ENCODE peak calls at places on chromosomes 2 and 18, in four cellular contexts. N is HepG2, Z is K562, G is H1. U is an unnamed sample.

GRCh38 chr2:64212346-64212745 is 68.1 kb upstream of the PELI1 start:
- DNase-seq in N (no peak), Z (peak), G (no peak), U (no peak)

GRCh38 chr18:43034683-43035500 is 80.6 kb downstream of the RIT2 start:
- DNase-seq in N (no peak), Z (no peak), G (peak), U (no peak)

GRCh38 chr18:5868218-5868904 is 27.0 kb downstream of the TMEM200C start:
- DNase-seq in N (peak), Z (peak), G (no peak), U (peak)

GRCh38 chr2:74221604-74222299 is 23.3 kb downstream of the MTHFD2 start:
- DNase-seq in N (no peak), Z (no peak), G (no peak), U (no peak)

GRCh38 chr2:216474925-216475670 is 23.5 kb upstream of the RPL37A start:
- DNase-seq in N (no peak), Z (no peak), G (no peak), U (no peak)

GRCh38 chr2:233819884-233820765 is 34.2 kb downstream of the HJURP start:
- DNase-seq in N (no peak), Z (no peak), G (no peak), U (no peak)

GRCh38 chr2:236711440-236711839 is 141.8 kb downstream of the ACKR3 start:
- DNase-seq in N (no peak), Z (no peak), G (no peak), U (no peak)

GRCh38 chr2:7190587-7191320 is 273.5 kb downstream of the RNF144A start:
- DNase-seq in N (no peak), Z (no peak), G (no peak), U (no peak)

GRCh38 chr2:74921236-74921736 is 37.2 kb upstream of the POLE4 start:
- DNase-seq in N (peak), Z (no peak), G (no peak), U (no peak)

GRCh38 chr2:157785866-157786662 is 90.1 kb downstream of the ACVR1 start:
- DNase-seq in N (no peak), Z (peak), G (no peak), U (no peak)

GRCh38 chr2:197356136-197356535 is 45.6 kb upstream of the ANKRD44 start:
- DNase-seq in N (no peak), Z (no peak), G (no peak), U (no peak)

GRCh38 chr2:86297382-86298147 is 39.9 kb downstream of the REEP1 start:
- DNase-seq in N (no peak), Z (peak), G (no peak), U (no peak)

GRCh38 chr2:235467586-235467985 is 26.3 kb upstream of the AGAP1 start:
- DNase-seq in N (no peak), Z (no peak), G (no peak), U (no peak)

GRCh38 chr18:24792164-24792563 is 331.7 kb downstream of the HRH4 start:
- DNase-seq in N (no peak), Z (no peak), G (no peak), U (no peak)

GRCh38 chr2:32008811-32009478 is 1.9 kb downstream of the MEMO1 start:
- DNase-seq in N (peak), Z (peak), G (no peak), U (no peak)

GRCh38 chr2:70143314-70144150 is 47.3 kb downstream of the C2orf42 start:
- DNase-seq in N (peak), Z (peak), G (no peak), U (no peak)

GRCh38 chr2:45224321-45224995 is 215.2 kb upstream of the SIX2 start:
- DNase-seq in N (no peak), Z (no peak), G (no peak), U (no peak)

GRCh38 chr2:191215666-191216065 is 29.5 kb upstream of the MYO1B start:
- DNase-seq in N (no peak), Z (no peak), G (no peak), U (no peak)

GRCh38 chr2:236967499-236967783 is 118.2 kb upstream of the COPS8 start:
- DNase-seq in N (no peak), Z (no peak), G (no peak), U (no peak)

GRCh38 chr18:12361770-12362378 is 15.2 kb downstream of the AFG3L2 start:
- DNase-seq in N (no peak), Z (peak), G (no peak), U (no peak)

GRCh38 chr2:205706769-205707375 is 24.6 kb downstream of the NRP2 start:
- DNase-seq in N (no peak), Z (no peak), G (no peak), U (peak)

GRCh38 chr2:102765061-102765460 is 3.2 kb downstream of the TMEM182 start:
- DNase-seq in N (no peak), Z (no peak), G (no peak), U (no peak)

GRCh38 chr18:56118422-56118821 is 520.0 kb downstream of the TXNL1 start:
- DNase-seq in N (no peak), Z (no peak), G (no peak), U (no peak)

GRCh38 chr2:95158891-95159619 is 593 bp downstream of the ZNF514 start:
- DNase-seq in N (peak), Z (peak), G (no peak), U (no peak)

GRCh38 chr2:164967781-164968228 is 12.5 kb upstream of the SLC38A11 start:
- DNase-seq in N (no peak), Z (no peak), G (peak), U (no peak)

GRCh38 chr2:174614261-174614660 is 16.7 kb upstream of the WIPF1 start:
- DNase-seq in N (no peak), Z (no peak), G (no peak), U (no peak)

GRCh38 chr2:12169721-12170120 is 423.3 kb downstream of the LPIN1 start:
- DNase-seq in N (no peak), Z (no peak), G (no peak), U (no peak)

GRCh38 chr18:22290004-22290403 is 120.6 kb downstream of the GATA6 start:
- DNase-seq in N (no peak), Z (no peak), G (no peak), U (no peak)

GRCh38 chr2:128450211-128451015 is 131.7 kb upstream of the HS6ST1 start:
- DNase-seq in N (no peak), Z (no peak), G (no peak), U (no peak)

GRCh38 chr2:53247986-53248735 is 519.4 kb upstream of the CHAC2 start:
- DNase-seq in N (no peak), Z (no peak), G (no peak), U (no peak)

GRCh38 chr18:27164905-27165304 is 20.2 kb downstream of the CHST9 start:
- DNase-seq in N (no peak), Z (no peak), G (no peak), U (no peak)

GRCh38 chr18:49647496-49648168 is 85.8 kb downstream of the LIPG start:
- DNase-seq in N (no peak), Z (no peak), G (no peak), U (no peak)

GRCh38 chr18:77455004-77455403 is 205.4 kb downstream of the GALR1 start:
- DNase-seq in N (no peak), Z (no peak), G (no peak), U (no peak)

GRCh38 chr18:61464551-61465102 is 131.4 kb downstream of the CDH20 start:
- DNase-seq in N (no peak), Z (no peak), G (no peak), U (no peak)

GRCh38 chr2:144084114-144084661 is 435.7 kb downstream of the ZEB2 start:
- DNase-seq in N (no peak), Z (no peak), G (no peak), U (no peak)

GRCh38 chr2:53286336-53286735 is 481.3 kb upstream of the CHAC2 start:
- DNase-seq in N (no peak), Z (no peak), G (no peak), U (no peak)

GRCh38 chr2:57720728-57721627 is 325.6 kb upstream of the VRK2 start:
- DNase-seq in N (peak), Z (peak), G (no peak), U (peak)

GRCh38 chr18:79574938-79575525 is 104.6 kb upstream of the CTDP1 start:
- DNase-seq in N (no peak), Z (no peak), G (no peak), U (no peak)

DNA sequence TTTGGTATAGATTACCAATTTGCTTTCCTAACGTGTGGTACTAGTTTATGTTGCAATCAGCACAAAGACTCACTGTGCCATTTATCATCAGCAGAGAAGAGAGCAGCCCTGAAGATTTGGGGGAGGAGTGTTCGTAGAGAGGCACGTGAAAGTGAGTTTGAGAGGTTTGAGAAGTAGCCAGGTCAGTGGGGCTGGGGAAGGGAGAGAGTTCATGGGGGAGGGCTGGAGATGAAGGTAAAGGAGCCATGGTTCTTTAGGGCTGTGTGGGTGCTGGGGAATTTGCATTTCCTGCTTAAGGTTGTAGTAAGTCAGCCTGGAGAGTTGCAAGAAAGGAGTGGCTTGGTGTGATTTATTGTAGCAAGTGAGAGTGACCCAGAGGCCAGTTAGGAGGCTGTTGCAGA is 172.0 kb downstream of the NEDD4L start:
- DNase-seq in N (no peak), Z (peak), G (peak), U (no peak)
- TF ChIP-seq HDAC6 in N (no peak), Z (no peak), G (no peak), U (no peak)

GRCh38 chr2:167182403-167182802 is 294.1 kb downstream of the XIRP2 start:
- DNase-seq in N (no peak), Z (no peak), G (no peak), U (no peak)

GRCh38 chr2:167186465-167186864 is 298.2 kb downstream of the XIRP2 start:
- DNase-seq in N (no peak), Z (no peak), G (no peak), U (no peak)

GRCh38 chr2:167181674-167182073 is 293.4 kb downstream of the XIRP2 start:
- DNase-seq in N (no peak), Z (no peak), G (no peak), U (no peak)

GRCh38 chr2:167181134-167181533 is 292.9 kb downstream of the XIRP2 start:
- DNase-seq in N (peak), Z (no peak), G (no peak), U (no peak)

DNA sequence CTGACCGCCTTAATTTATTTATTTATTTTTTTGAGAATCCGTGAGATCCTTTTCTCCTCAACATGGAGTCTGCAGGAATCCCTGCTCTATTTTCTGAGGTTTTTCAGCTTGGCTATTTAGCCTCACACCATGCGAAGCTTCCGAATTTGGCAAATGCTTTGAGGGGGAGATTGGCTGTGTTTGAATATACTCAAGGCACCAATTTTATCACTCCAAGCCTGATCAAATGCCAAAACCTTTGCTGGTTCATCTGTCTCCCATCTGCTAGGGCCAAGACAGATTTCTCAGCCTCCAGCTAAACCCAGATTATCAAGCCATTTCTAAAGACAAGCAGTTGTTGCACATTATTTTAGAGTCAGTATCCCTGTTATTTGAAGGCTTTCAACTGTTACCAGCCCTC is 295.6 kb downstream of the XIRP2 start:
- DNase-seq in N (no peak), Z (no peak), G (no peak), U (no peak)
- TF ChIP-seq HDAC6 in N (no peak), Z (no peak), G (no peak), U (no peak)

GRCh38 chr18:66560092-66560491 is 43.8 kb downstream of the CDH19 start:
- DNase-seq in N (peak), Z (no peak), G (no peak), U (no peak)
- TF ChIP-seq HDAC6 in N (no peak), Z (no peak), G (no peak), U (no peak)

DNA sequence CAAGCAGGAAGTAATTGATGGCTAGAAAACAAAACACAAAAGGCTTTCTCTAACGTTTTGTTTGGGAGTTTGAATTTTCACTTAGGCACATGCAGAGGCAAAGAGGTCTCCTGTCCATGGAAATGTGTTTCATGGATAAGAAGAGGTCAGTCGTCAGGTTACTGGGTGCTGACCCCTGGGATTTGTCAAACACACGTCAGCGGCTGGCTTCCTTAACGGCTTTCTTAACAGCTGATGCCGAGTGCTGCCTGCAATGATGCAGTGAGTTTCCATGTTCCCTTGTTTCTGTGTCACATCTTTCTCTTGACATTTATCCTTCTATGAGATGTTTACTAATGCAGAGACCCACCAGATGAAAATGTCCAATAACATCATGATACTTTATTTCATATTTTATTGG is 31.7 kb downstream of the GPR39 start:
- DNase-seq in N (no peak), Z (no peak), G (no peak), U (no peak)
- TF ChIP-seq HDAC6 in N (no peak), Z (no peak), G (no peak), U (no peak)

GRCh38 chr2:15040429-15041084 is 408.0 kb downstream of the LRATD1 start:
- DNase-seq in N (no peak), Z (no peak), G (no peak), U (no peak)
- TF ChIP-seq HDAC6 in N (no peak), Z (no peak), G (no peak), U (no peak)

GRCh38 chr2:118269408-118270051 is 181.3 kb downstream of the INSIG2 start:
- DNase-seq in N (peak), Z (peak), G (no peak), U (no peak)
- TF ChIP-seq HDAC6 in N (no peak), Z (no peak), G (no peak), U (no peak)

DNA sequence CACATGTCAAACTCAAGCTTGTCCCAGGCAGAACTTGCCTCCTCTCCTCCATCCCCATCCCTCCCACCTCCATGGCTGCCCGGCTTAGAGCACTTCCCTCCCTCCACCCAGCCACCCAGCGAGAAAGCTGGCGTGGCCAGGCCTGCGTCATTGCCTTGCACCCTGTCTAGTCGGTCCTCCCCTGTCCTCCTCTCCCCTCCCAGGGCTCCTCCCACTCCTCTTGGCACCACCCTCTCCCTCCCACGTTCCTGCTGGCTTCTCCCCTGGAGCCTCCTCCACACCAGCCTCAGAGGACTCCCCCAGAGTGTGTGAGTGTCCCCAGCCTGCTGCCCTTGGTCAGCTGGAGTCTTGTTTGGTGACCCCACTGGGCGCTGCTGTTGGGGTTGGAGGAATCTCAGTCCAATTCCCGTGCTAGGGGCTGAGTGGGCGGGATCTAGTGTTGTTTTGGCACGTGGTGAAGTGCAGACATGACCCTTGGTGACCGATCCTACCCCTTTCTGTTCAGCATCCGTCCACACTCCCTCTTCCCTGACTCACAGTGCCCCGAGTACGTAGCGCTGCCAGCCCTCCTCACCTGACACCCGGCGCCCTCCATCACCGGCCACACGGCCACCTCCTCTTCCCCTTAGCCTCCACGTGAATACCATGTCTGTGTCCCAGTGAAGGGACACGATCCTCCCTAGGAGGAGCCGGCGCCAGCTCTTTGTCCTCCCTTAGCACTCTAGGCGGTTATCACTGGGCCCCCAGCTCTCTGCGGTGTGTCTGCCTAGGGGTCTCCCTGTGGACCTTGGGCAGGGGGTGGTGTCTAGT is 41.4 kb downstream of the ATP6V1C2 start:
- DNase-seq in N (no peak), Z (peak), G (no peak), U (no peak)
- TF ChIP-seq HDAC6 in N (no peak), Z (no peak), G (no peak), U (no peak)